ENCODE peak calls at places on chromosomes 11 and 22, in five cellular contexts. One of them, this sample, is unnamed.
A peak's percentile ranks its signal among the peaks of the same experiment; 100 is the strongest.

GRCh38 chr11:73187854-73188253 is 30.2 kb upstream of the P2RY2 start:
- DNase-seq in GM12878: no peak
- DNase-seq in K562: no peak
- DNase-seq in HepG2: no peak
- DNase-seq in H1: no peak
- DNase-seq in this sample: no peak

GRCh38 chr11:76798202-76798581 is 15.0 kb downstream of the TSKU start:
- DNase-seq in GM12878: no peak
- DNase-seq in H1: no peak
- DNase-seq in K562: no peak
- DNase-seq in HepG2: no peak
- DNase-seq in this sample: no peak

GRCh38 chr11:111733009-111733408 is 33.2 kb downstream of the PPP2R1B start:
- DNase-seq in HepG2: no peak
- DNase-seq in H1: no peak
- DNase-seq in K562: no peak
- DNase-seq in GM12878: no peak
- DNase-seq in this sample: no peak

GRCh38 chr11:638616-639323 is 1.7 kb downstream of the DRD4 start:
- DNase-seq in HepG2: no peak
- DNase-seq in GM12878: no peak
- DNase-seq in H1: no peak
- DNase-seq in K562: no peak
- DNase-seq in this sample: no peak

GRCh38 chr22:37019309-37020191 is at the start of the genes MPST and TST:
- DNase-seq in H1: no peak
- DNase-seq in GM12878: no peak
- DNase-seq in HepG2: peak; percentile 62
- DNase-seq in K562: peak; percentile 81
- DNase-seq in this sample: peak; percentile 70

GRCh38 chr22:36901411-36902142 is 11.9 kb upstream of the CSF2RB start:
- DNase-seq in HepG2: no peak
- DNase-seq in H1: no peak
- DNase-seq in GM12878: peak; percentile 90
- DNase-seq in K562: peak; percentile 18
- DNase-seq in this sample: no peak

GRCh38 chr11:33195391-33196190 is 34.3 kb upstream of the CSTF3 start:
- DNase-seq in K562: no peak
- DNase-seq in H1: no peak
- DNase-seq in GM12878: no peak
- DNase-seq in HepG2: no peak
- DNase-seq in this sample: peak; percentile 12

GRCh38 chr11:117390743-117391142 is 63.1 kb downstream of the CEP164 start:
- DNase-seq in K562: no peak
- DNase-seq in GM12878: no peak
- DNase-seq in HepG2: no peak
- DNase-seq in H1: no peak
- DNase-seq in this sample: no peak

GRCh38 chr11:29306527-29306926 is 710.3 kb downstream of the KCNA4 start:
- DNase-seq in HepG2: no peak
- DNase-seq in GM12878: no peak
- DNase-seq in H1: no peak
- DNase-seq in K562: no peak
- DNase-seq in this sample: no peak

GRCh38 chr22:19597399-19597735 is 73.2 kb upstream of the CLDN5 start:
- DNase-seq in K562: no peak
- DNase-seq in H1: no peak
- DNase-seq in HepG2: peak; percentile 32
- DNase-seq in GM12878: no peak
- DNase-seq in this sample: no peak

GRCh38 chr11:11022126-11022730 is 164.4 kb upstream of the ZBED5 start:
- DNase-seq in GM12878: no peak
- DNase-seq in HepG2: no peak
- DNase-seq in H1: no peak
- DNase-seq in K562: peak; percentile 33
- DNase-seq in this sample: no peak

GRCh38 chr11:112024178-112024777 is 930 bp upstream of the DLAT start:
- DNase-seq in HepG2: no peak
- DNase-seq in GM12878: no peak
- DNase-seq in K562: peak; percentile 37
- DNase-seq in H1: no peak
- DNase-seq in this sample: peak; percentile 4

GRCh38 chr11:70173018-70173417 is 30.1 kb upstream of the FADD start:
- DNase-seq in GM12878: no peak
- DNase-seq in HepG2: peak; percentile 20
- DNase-seq in K562: no peak
- DNase-seq in H1: no peak
- DNase-seq in this sample: no peak

GRCh38 chr11:100927579-100927978 is 202.0 kb downstream of the PGR start:
- DNase-seq in GM12878: no peak
- DNase-seq in HepG2: no peak
- DNase-seq in K562: no peak
- DNase-seq in H1: no peak
- DNase-seq in this sample: no peak

GRCh38 chr11:125451400-125452124 is 44.5 kb downstream of the FEZ1 start:
- DNase-seq in GM12878: no peak
- DNase-seq in K562: peak; percentile 51
- DNase-seq in HepG2: no peak
- DNase-seq in H1: no peak
- DNase-seq in this sample: peak; percentile 42

GRCh38 chr11:130166457-130166784 is 6.8 kb downstream of the ST14 start:
- DNase-seq in GM12878: no peak
- DNase-seq in K562: no peak
- DNase-seq in HepG2: peak; percentile 33
- DNase-seq in H1: no peak
- DNase-seq in this sample: no peak

GRCh38 chr11:2887526-2888195 is 2.1 kb upstream of the CDKN1C start:
- DNase-seq in GM12878: no peak
- DNase-seq in K562: no peak
- DNase-seq in HepG2: no peak
- DNase-seq in H1: no peak
- DNase-seq in this sample: no peak

GRCh38 chr22:46068176-46068907 is 82.0 kb upstream of the PPARA start:
- DNase-seq in K562: no peak
- DNase-seq in GM12878: no peak
- DNase-seq in HepG2: no peak
- DNase-seq in H1: no peak
- DNase-seq in this sample: no peak

GRCh38 chr11:67355794-67356550 is 2.6 kb upstream of the POLD4 start:
- DNase-seq in HepG2: no peak
- DNase-seq in GM12878: no peak
- DNase-seq in H1: no peak
- DNase-seq in K562: no peak
- DNase-seq in this sample: no peak

GRCh38 chr11:123531325-123531724 is 101.3 kb downstream of the GRAMD1B start:
- DNase-seq in K562: no peak
- DNase-seq in H1: no peak
- DNase-seq in HepG2: no peak
- DNase-seq in GM12878: no peak
- DNase-seq in this sample: no peak

GRCh38 chr11:29224739-29225384 is 792.0 kb downstream of the KCNA4 start:
- DNase-seq in K562: no peak
- DNase-seq in HepG2: no peak
- DNase-seq in H1: peak; percentile 10
- DNase-seq in GM12878: no peak
- DNase-seq in this sample: no peak

GRCh38 chr11:74011360-74012071 is 2.6 kb upstream of the UCP3 start:
- DNase-seq in GM12878: peak; percentile 79
- DNase-seq in HepG2: no peak
- DNase-seq in K562: peak; percentile 72
- DNase-seq in H1: no peak
- DNase-seq in this sample: no peak

GRCh38 chr22:31609716-31610115 is 52.3 kb downstream of the PISD start:
- DNase-seq in H1: no peak
- DNase-seq in GM12878: no peak
- DNase-seq in K562: no peak
- DNase-seq in HepG2: no peak
- DNase-seq in this sample: no peak

GRCh38 chr22:44505796-44506354 is 7.8 kb upstream of the RTL6 start:
- DNase-seq in HepG2: no peak
- DNase-seq in H1: no peak
- DNase-seq in GM12878: no peak
- DNase-seq in K562: no peak
- DNase-seq in this sample: no peak

GRCh38 chr11:107198490-107199007 is 180.3 kb upstream of the GUCY1A2 start:
- DNase-seq in HepG2: no peak
- DNase-seq in GM12878: no peak
- DNase-seq in H1: no peak
- DNase-seq in K562: no peak
- DNase-seq in this sample: no peak

GRCh38 chr11:128171496-128171895 is 415.9 kb downstream of the ETS1 start:
- DNase-seq in HepG2: no peak
- DNase-seq in K562: no peak
- DNase-seq in GM12878: no peak
- DNase-seq in H1: no peak
- DNase-seq in this sample: no peak

GRCh38 chr11:128179512-128179911 is 407.8 kb downstream of the ETS1 start:
- DNase-seq in H1: no peak
- DNase-seq in GM12878: no peak
- DNase-seq in K562: no peak
- DNase-seq in HepG2: no peak
- DNase-seq in this sample: peak; percentile 38

GRCh38 chr11:128172046-128172878 is 415.1 kb downstream of the ETS1 start:
- DNase-seq in HepG2: peak; percentile 46
- DNase-seq in GM12878: peak; percentile 38
- DNase-seq in K562: peak; percentile 14
- DNase-seq in H1: no peak
- DNase-seq in this sample: peak; percentile 91

GRCh38 chr11:128179049-128179448 is 408.3 kb downstream of the ETS1 start:
- DNase-seq in K562: no peak
- DNase-seq in HepG2: no peak
- DNase-seq in H1: no peak
- DNase-seq in GM12878: no peak
- DNase-seq in this sample: no peak

DNA sequence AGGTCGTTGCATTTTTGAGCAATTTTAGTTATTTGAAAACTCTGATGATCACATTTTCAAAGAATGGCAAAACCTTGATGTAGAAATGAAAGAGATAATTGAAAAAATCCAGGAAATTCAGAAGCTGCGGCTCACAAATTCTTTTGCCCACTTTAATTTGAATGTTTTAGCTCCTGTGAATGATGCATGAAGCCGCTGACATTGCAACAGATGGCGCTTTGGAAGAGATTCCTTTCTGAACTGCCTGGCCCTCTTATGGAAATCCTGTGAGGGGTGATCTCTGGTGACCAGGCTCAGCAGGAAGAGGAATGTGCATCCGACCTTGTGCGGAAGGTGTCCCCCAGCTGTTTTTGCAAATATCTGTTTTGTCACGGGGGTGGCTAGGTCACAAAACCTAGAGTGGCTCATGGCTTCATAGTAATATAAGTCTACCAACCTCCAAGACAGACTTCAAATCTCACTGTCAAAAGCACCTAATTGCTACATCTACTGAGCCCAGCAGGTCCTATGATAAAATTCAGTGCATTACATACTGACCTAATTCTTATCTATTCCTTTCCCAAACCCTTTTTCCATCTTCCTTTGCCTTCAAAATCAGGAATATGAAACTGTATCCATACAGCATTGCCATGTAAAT is 412.8 kb downstream of the ETS1 start:
- DNase-seq in H1: no peak
- DNase-seq in HepG2: no peak
- DNase-seq in K562: no peak
- DNase-seq in GM12878: no peak
- DNase-seq in this sample: no peak
- TF ChIP-seq JUND in H1: no peak
- TF ChIP-seq JUND in HepG2: no peak
- TF ChIP-seq JUND in K562: no peak
- TF ChIP-seq JUND in GM12878: no peak
- TF ChIP-seq JUND in this sample: no peak

DNA sequence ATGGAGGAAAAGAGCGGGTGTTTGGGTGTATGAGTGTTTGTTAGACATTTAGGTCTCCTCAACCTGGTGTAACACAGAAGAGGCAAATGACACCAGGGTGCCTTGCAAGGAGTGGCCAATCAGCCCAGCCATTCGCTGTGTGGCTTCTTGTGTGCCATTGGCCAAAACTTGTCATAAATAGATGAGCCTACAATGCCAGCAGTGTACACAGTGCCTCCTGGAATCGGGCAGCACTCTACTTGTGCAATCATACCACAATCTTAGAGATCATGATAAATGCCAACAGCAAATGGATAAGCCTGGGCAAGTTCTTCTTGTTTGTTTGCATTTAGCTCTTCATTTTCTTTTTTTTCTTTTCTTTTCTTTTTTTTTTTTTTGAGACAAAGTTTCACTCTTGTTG is 11.0 kb upstream of the ADA2 start:
- DNase-seq in HepG2: no peak
- DNase-seq in H1: no peak
- DNase-seq in K562: no peak
- DNase-seq in GM12878: no peak
- DNase-seq in this sample: no peak
- TF ChIP-seq JUND in HepG2: no peak
- TF ChIP-seq JUND in H1: no peak
- TF ChIP-seq JUND in K562: no peak
- TF ChIP-seq JUND in GM12878: no peak
- TF ChIP-seq JUND in this sample: no peak

GRCh38 chr11:36746886-36747710 is 149.1 kb upstream of the RAG2 start:
- DNase-seq in H1: peak; percentile 73
- DNase-seq in GM12878: peak; percentile 71
- DNase-seq in HepG2: peak; percentile 87
- DNase-seq in K562: peak; percentile 87
- DNase-seq in this sample: peak; percentile 34
- TF ChIP-seq JUND in H1: no peak
- TF ChIP-seq JUND in GM12878: no peak
- TF ChIP-seq JUND in HepG2: no peak
- TF ChIP-seq JUND in K562: peak; percentile 26
- TF ChIP-seq JUND in this sample: no peak

GRCh38 chr11:83223457-83223856 is 29.9 kb downstream of the ANKRD42 start:
- DNase-seq in GM12878: no peak
- DNase-seq in HepG2: no peak
- DNase-seq in H1: no peak
- DNase-seq in K562: no peak
- DNase-seq in this sample: no peak

GRCh38 chr11:83222499-83222898 is 29.0 kb downstream of the ANKRD42 start:
- DNase-seq in HepG2: no peak
- DNase-seq in GM12878: no peak
- DNase-seq in K562: no peak
- DNase-seq in H1: no peak
- DNase-seq in this sample: no peak

GRCh38 chr11:83220279-83220678 is 26.8 kb downstream of the ANKRD42 start:
- DNase-seq in H1: no peak
- DNase-seq in K562: no peak
- DNase-seq in GM12878: no peak
- DNase-seq in HepG2: no peak
- DNase-seq in this sample: peak; percentile 77

GRCh38 chr11:83221694-83222093 is 28.2 kb downstream of the ANKRD42 start:
- DNase-seq in H1: no peak
- DNase-seq in HepG2: no peak
- DNase-seq in GM12878: no peak
- DNase-seq in K562: no peak
- DNase-seq in this sample: no peak

DNA sequence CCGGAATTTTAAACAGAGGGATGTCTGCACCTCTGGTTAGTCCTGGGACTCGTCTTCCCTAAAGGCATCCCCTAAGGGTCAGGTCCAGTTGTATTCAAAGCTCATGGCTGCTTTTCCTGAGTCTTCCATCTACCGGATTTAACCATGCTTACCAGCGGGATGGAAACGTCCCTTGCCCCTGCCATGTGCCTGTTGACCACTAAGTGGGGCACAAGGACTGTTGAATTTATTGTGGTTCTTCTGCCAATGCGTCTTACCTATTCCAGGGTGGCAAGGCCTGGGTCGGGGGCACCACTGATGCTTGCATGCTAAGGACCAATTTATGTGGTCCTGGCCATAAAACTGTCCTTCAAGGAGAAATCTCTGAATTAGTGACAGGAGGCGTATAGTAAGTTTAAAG is 25.6 kb downstream of the ANKRD42 start:
- DNase-seq in K562: no peak
- DNase-seq in HepG2: peak; percentile 22
- DNase-seq in GM12878: no peak
- DNase-seq in H1: no peak
- DNase-seq in this sample: peak; percentile 68
- TF ChIP-seq JUND in K562: no peak
- TF ChIP-seq JUND in HepG2: no peak
- TF ChIP-seq JUND in GM12878: no peak
- TF ChIP-seq JUND in H1: no peak
- TF ChIP-seq JUND in this sample: no peak

This sample was measured in T47D.